ENCODE peak calls at places on chromosomes 4 and X, in ten cellular contexts. Z, L, C, Q, U, O, K, B, F and J are unnamed samples.

GRCh38 chr4:150181536-150181935 is 103.3 kb downstream of the DCLK2 start:
- DNase-seq in Z (peak), L (peak), C (peak), Q (peak), U (no peak), O (no peak), K (no peak), B (no peak), F (no peak), J (no peak)

GRCh38 chrX:38987135-38987780 is 186.0 kb downstream of the MID1IP1 start:
- DNase-seq in Z (no peak), L (no peak), C (peak), Q (peak), U (no peak), O (peak), K (no peak), B (no peak), F (no peak), J (no peak)

GRCh38 chr4:130568746-130569145 is 1472.8 kb downstream of the C4orf33 start:
- DNase-seq in Z (no peak), L (no peak), C (no peak), Q (no peak), U (no peak), O (no peak), K (no peak), B (no peak), F (no peak), J (no peak)

GRCh38 chrX:12974797-12975669 is at the start of gene TMSB4X:
- DNase-seq in Z (peak), L (peak), C (peak), Q (peak), U (peak), O (peak), K (peak), B (peak), F (peak), J (peak)

GRCh38 chrX:130539721-130540321 is 138.0 kb downstream of the RBMX2 start:
- DNase-seq in Z (peak), L (peak), C (peak), Q (peak), U (peak), O (peak), K (no peak), B (peak), F (peak), J (peak)

GRCh38 chrX:120697053-120697452 is 67.2 kb upstream of the C1GALT1C1 start:
- DNase-seq in Z (no peak), L (no peak), C (no peak), Q (no peak), U (no peak), O (no peak), K (no peak), B (no peak), F (no peak), J (no peak)

GRCh38 chrX:38991656-38992558 is 190.6 kb downstream of the MID1IP1 start:
- DNase-seq in Z (no peak), L (peak), C (no peak), Q (no peak), U (no peak), O (no peak), K (no peak), B (no peak), F (no peak), J (no peak)

GRCh38 chr4:76758996-76759395 is 138.9 kb downstream of the SOWAHB start:
- DNase-seq in Z (no peak), L (peak), C (no peak), Q (no peak), U (no peak), O (no peak), K (no peak), B (no peak), F (no peak), J (no peak)

GRCh38 chr4:119536572-119537528 is 91.8 kb downstream of the PDE5A start:
- DNase-seq in Z (peak), L (peak), C (peak), Q (no peak), U (no peak), O (no peak), K (no peak), B (no peak), F (no peak), J (no peak)

GRCh38 chr4:174010547-174010946 is 272.9 kb downstream of the FBXO8 start:
- DNase-seq in Z (no peak), L (no peak), C (no peak), Q (no peak), U (no peak), O (no peak), K (no peak), B (no peak), F (no peak), J (no peak)

GRCh38 chrX:109889289-109890006 is 113.5 kb upstream of the TMEM164 start:
- DNase-seq in Z (peak), L (peak), C (peak), Q (peak), U (no peak), O (peak), K (no peak), B (peak), F (no peak), J (no peak)

GRCh38 chrX:49877397-49878101 is 1.7 kb upstream of the USP27X start:
- DNase-seq in Z (no peak), L (no peak), C (no peak), Q (no peak), U (no peak), O (no peak), K (no peak), B (no peak), F (no peak), J (no peak)

GRCh38 chr4:113052379-113052951 is 3.0 kb downstream of the ANK2 start:
- DNase-seq in Z (peak), L (peak), C (peak), Q (peak), U (no peak), O (peak), K (no peak), B (no peak), F (no peak), J (no peak)

DNA sequence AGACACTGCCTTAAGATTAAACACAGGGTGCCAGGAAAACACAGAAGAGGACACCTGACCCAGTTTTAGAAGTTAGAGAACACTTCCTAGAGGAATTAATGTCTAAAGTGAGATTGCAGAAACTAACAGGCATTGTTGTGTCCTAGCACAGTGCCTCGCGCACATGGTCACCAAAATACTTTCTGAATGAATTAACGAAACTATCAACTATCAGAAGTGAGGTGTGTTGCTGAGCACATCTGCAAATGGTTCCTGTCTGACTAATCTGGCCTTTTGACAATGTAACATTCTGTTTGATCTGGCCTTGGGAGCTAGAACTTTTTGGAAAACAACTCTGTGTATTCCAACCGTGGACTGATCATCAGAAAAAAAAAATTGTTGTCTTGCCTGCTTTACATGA is 556.8 kb upstream of the LCORL start:
- DNase-seq in Z (no peak), L (no peak), C (no peak), Q (no peak), U (no peak), O (no peak), K (no peak), B (no peak), F (no peak), J (no peak)
- TF ChIP-seq CTCF in Z (no peak), L (no peak), C (no peak), Q (no peak), U (no peak), O (no peak), K (no peak), B (no peak), F (no peak), J (no peak)

DNA sequence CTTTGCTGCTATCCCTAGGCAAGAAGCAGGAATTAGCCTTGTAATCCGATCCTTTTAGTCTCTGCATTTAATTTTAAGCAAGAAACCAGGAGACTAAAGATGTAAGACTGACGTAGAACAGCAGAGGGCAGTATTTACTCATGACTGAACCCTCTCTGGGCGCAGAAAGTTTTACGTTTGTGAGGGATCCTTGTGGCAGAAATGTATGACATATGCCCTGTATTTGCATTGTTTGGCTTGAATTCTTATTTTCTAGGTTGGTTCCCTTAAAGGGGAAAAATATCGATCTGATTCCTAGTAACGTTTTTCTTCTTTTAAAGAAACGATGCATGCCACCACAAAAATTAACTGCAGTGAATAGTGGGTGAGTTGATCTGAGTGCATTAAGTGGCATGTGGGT is 1.3 kb upstream of the FAT4 start:
- DNase-seq in Z (peak), L (peak), C (peak), Q (peak), U (no peak), O (peak), K (no peak), B (peak), F (no peak), J (no peak)
- H3K4me3 ChIP-seq in Z (no peak), L (no peak), C (no peak), Q (no peak), U (peak), O (no peak), K (no peak), B (no peak), F (no peak), J (no peak)

GRCh38 chrX:135484636-135485289 is 35.7 kb upstream of the INTS6L start:
- DNase-seq in Z (peak), L (peak), C (peak), Q (peak), U (no peak), O (peak), K (no peak), B (peak), F (no peak), J (no peak)
- TF ChIP-seq CTCF in Z (peak), L (peak), C (peak), Q (peak), U (peak), O (peak), K (peak), B (peak), F (peak), J (peak)

GRCh38 chrX:132483951-132484350 is 4.9 kb downstream of the MBNL3 start:
- DNase-seq in Z (no peak), L (no peak), C (no peak), Q (no peak), U (no peak), O (no peak), K (no peak), B (no peak), F (no peak), J (no peak)
- H3K4me3 ChIP-seq in Z (no peak), L (no peak), C (no peak), Q (no peak), U (no peak), O (no peak), K (no peak), B (no peak), F (no peak), J (no peak)

GRCh38 chr4:121824171-121824527 is 466 bp upstream of the CCNA2 start:
- DNase-seq in Z (no peak), L (no peak), C (no peak), Q (no peak), U (no peak), O (no peak), K (no peak), B (no peak), F (no peak), J (no peak)
- TF ChIP-seq CTCF in Z (no peak), L (no peak), C (no peak), Q (no peak), U (no peak), O (no peak), K (no peak), B (no peak), F (no peak), J (no peak)